ENCODE peak calls at places on chromosomes 1 and 21, in ten cellular contexts. B, P, M, E, K, Z, H, V, Y and F are unnamed samples.
A peak's percentile ranks its signal among the peaks of the same experiment; 100 is the strongest.

GRCh38 chr1:100882622-100883186 is 11.9 kb downstream of the EXTL2 start:
- DNase-seq in V (no peak), E (no peak), K (no peak), Y (no peak), Z (no peak), M (no peak), B (no peak), P (no peak), H (no peak), F (no peak)

GRCh38 chr1:111204211-111204883 is 3.9 kb upstream of the DENND2D start:
- DNase-seq in E (no peak), Y (no peak), Z (peak; percentile 54), H (no peak), P (no peak), V (peak; percentile 70), B (no peak), K (peak; percentile 91), M (no peak), F (peak; percentile 42)

GRCh38 chr1:228166170-228166936 is 749 bp downstream of the IBA57 start:
- DNase-seq in B (peak; percentile 77), Z (peak; percentile 83), H (peak; percentile 70), V (peak; percentile 46), P (peak; percentile 52), E (peak; percentile 57), M (peak; percentile 35), Y (peak; percentile 72), K (peak; percentile 74), F (peak; percentile 60)

GRCh38 chr1:15075812-15076211 is 77.7 kb upstream of the TMEM51 start:
- DNase-seq in P (no peak), H (no peak), B (no peak), Z (no peak), M (no peak), E (no peak), K (no peak), Y (no peak), V (no peak), F (no peak)

GRCh38 chr1:11982010-11982392 is 1.8 kb downstream of the MFN2 start:
- DNase-seq in P (no peak), Z (no peak), V (no peak), B (no peak), K (no peak), E (no peak), H (no peak), Y (no peak), M (no peak), F (peak; percentile 7)

GRCh38 chr1:110255388-110255787 is 45.3 kb downstream of the KCNC4 start:
- DNase-seq in Y (peak; percentile 14), E (no peak), B (no peak), Z (peak; percentile 73), P (no peak), K (no peak), M (no peak), H (no peak), V (no peak), F (peak; percentile 76)

GRCh38 chr1:180501865-180502360 is 464 bp downstream of the ACBD6 start:
- DNase-seq in H (no peak), B (no peak), E (no peak), P (no peak), V (no peak), Z (no peak), K (no peak), Y (no peak), M (no peak), F (peak; percentile 91)

GRCh38 chr21:34916446-34916845 is 132.7 kb downstream of the RUNX1 start:
- DNase-seq in P (peak; percentile 77), K (no peak), Z (no peak), B (no peak), V (no peak), E (peak; percentile 45), H (no peak), Y (no peak), M (no peak), F (no peak)

GRCh38 chr1:233629305-233629935 is 15.5 kb downstream of the KCNK1 start:
- DNase-seq in Y (no peak), V (no peak), E (no peak), Z (no peak), B (no peak), P (no peak), H (no peak), K (no peak), M (no peak), F (no peak)